ENCODE peak calls at places on chromosomes 7 and 10, in five cellular contexts. One of them, this sample, is unnamed.

GRCh38 chr10:33334839-33335549 is 527 bp upstream of the NRP1 start:
- DNase-seq in NB4: peak
- DNase-seq in spleen: peak
- DNase-seq in cardiac fibroblast: peak
- DNase-seq in HepG2: peak
- DNase-seq in this sample: peak

GRCh38 chr7:138625084-138625848 is 75.9 kb downstream of the SVOPL start:
- DNase-seq in spleen: no peak
- DNase-seq in cardiac fibroblast: no peak
- DNase-seq in NB4: peak
- DNase-seq in HepG2: no peak
- DNase-seq in this sample: no peak

GRCh38 chr10:35184527-35185171 is 58.0 kb downstream of the CREM start:
- DNase-seq in NB4: no peak
- DNase-seq in spleen: no peak
- DNase-seq in HepG2: no peak
- DNase-seq in cardiac fibroblast: no peak
- DNase-seq in this sample: no peak

GRCh38 chr10:22010973-22011408 is 7.5 kb upstream of the DNAJC1 start:
- DNase-seq in spleen: no peak
- DNase-seq in cardiac fibroblast: peak
- DNase-seq in NB4: no peak
- DNase-seq in HepG2: no peak
- DNase-seq in this sample: no peak

GRCh38 chr10:16986406-16987128 is 143.0 kb downstream of the CUBN start:
- DNase-seq in spleen: no peak
- DNase-seq in NB4: no peak
- DNase-seq in HepG2: peak
- DNase-seq in cardiac fibroblast: peak
- DNase-seq in this sample: no peak

GRCh38 chr10:91683976-91684375 is 51.1 kb upstream of the PPP1R3C start:
- DNase-seq in cardiac fibroblast: peak
- DNase-seq in NB4: no peak
- DNase-seq in HepG2: no peak
- DNase-seq in spleen: no peak
- DNase-seq in this sample: peak

GRCh38 chr7:26179826-26180497 is 20.6 kb downstream of the HNRNPA2B1 start:
- DNase-seq in HepG2: no peak
- DNase-seq in spleen: no peak
- DNase-seq in cardiac fibroblast: no peak
- DNase-seq in NB4: no peak
- DNase-seq in this sample: no peak

GRCh38 chr7:2641406-2642393 is 9.9 kb downstream of the TTYH3 start:
- DNase-seq in cardiac fibroblast: peak
- DNase-seq in NB4: peak
- DNase-seq in HepG2: peak
- DNase-seq in spleen: peak
- DNase-seq in this sample: peak

GRCh38 chr7:159064816-159065130 is 79.9 kb downstream of the VIPR2 start:
- DNase-seq in HepG2: no peak
- DNase-seq in cardiac fibroblast: no peak
- DNase-seq in spleen: no peak
- DNase-seq in NB4: no peak
- DNase-seq in this sample: no peak

GRCh38 chr10:5735119-5735518 is 50.5 kb downstream of the TASOR2 start:
- DNase-seq in spleen: no peak
- DNase-seq in HepG2: no peak
- DNase-seq in NB4: no peak
- DNase-seq in cardiac fibroblast: no peak
- DNase-seq in this sample: no peak

GRCh38 chr10:50937230-50937907 is 51.9 kb upstream of the A1CF start:
- DNase-seq in spleen: no peak
- DNase-seq in HepG2: peak
- DNase-seq in NB4: peak
- DNase-seq in cardiac fibroblast: peak
- DNase-seq in this sample: no peak

GRCh38 chr7:34430456-34430855 is 227.6 kb upstream of the NPSR1 start:
- DNase-seq in HepG2: peak
- DNase-seq in cardiac fibroblast: peak
- DNase-seq in NB4: peak
- DNase-seq in spleen: no peak
- DNase-seq in this sample: peak

GRCh38 chr7:135169936-135170222 is 628 bp downstream of the CYREN start:
- DNase-seq in NB4: peak
- DNase-seq in HepG2: no peak
- DNase-seq in cardiac fibroblast: no peak
- DNase-seq in spleen: no peak
- DNase-seq in this sample: no peak

GRCh38 chr10:59803714-59804113 is 50.5 kb upstream of the MRLN start:
- DNase-seq in cardiac fibroblast: no peak
- DNase-seq in NB4: peak
- DNase-seq in spleen: no peak
- DNase-seq in HepG2: no peak
- DNase-seq in this sample: no peak

GRCh38 chr7:55574062-55574717 is 1.9 kb upstream of the VOPP1 start:
- DNase-seq in spleen: no peak
- DNase-seq in HepG2: no peak
- DNase-seq in NB4: no peak
- DNase-seq in cardiac fibroblast: peak
- DNase-seq in this sample: no peak

GRCh38 chr10:3805227-3805790 is 20.3 kb upstream of the KLF6 start:
- DNase-seq in cardiac fibroblast: peak
- DNase-seq in spleen: no peak
- DNase-seq in NB4: peak
- DNase-seq in HepG2: no peak
- DNase-seq in this sample: no peak

GRCh38 chr7:2109936-2110585 is 122.7 kb downstream of the MAD1L1 start:
- DNase-seq in HepG2: peak
- DNase-seq in NB4: peak
- DNase-seq in cardiac fibroblast: peak
- DNase-seq in spleen: no peak
- DNase-seq in this sample: peak

GRCh38 chr10:97548828-97549455 is 23.6 kb upstream of the ANKRD2 start:
- DNase-seq in cardiac fibroblast: no peak
- DNase-seq in spleen: peak
- DNase-seq in HepG2: no peak
- DNase-seq in NB4: no peak
- DNase-seq in this sample: no peak

GRCh38 chr7:105011771-105012502 is 2.1 kb upstream of the KMT2E start:
- DNase-seq in cardiac fibroblast: no peak
- DNase-seq in NB4: peak
- DNase-seq in spleen: no peak
- DNase-seq in HepG2: no peak
- DNase-seq in this sample: no peak

GRCh38 chr10:6843477-6843876 is 263.4 kb upstream of the PRKCQ start:
- DNase-seq in NB4: peak
- DNase-seq in spleen: no peak
- DNase-seq in HepG2: no peak
- DNase-seq in cardiac fibroblast: no peak
- DNase-seq in this sample: no peak

GRCh38 chr7:51186531-51186930 is 130.1 kb downstream of the COBL start:
- DNase-seq in spleen: peak
- DNase-seq in HepG2: no peak
- DNase-seq in NB4: peak
- DNase-seq in cardiac fibroblast: peak
- DNase-seq in this sample: no peak

GRCh38 chr10:10490187-10490980 is 527.3 kb upstream of the CELF2 start:
- DNase-seq in cardiac fibroblast: no peak
- DNase-seq in spleen: no peak
- DNase-seq in HepG2: no peak
- DNase-seq in NB4: no peak
- DNase-seq in this sample: no peak

GRCh38 chr7:101248276-101248675 is 3.4 kb upstream of the FIS1 start:
- DNase-seq in cardiac fibroblast: no peak
- DNase-seq in spleen: no peak
- DNase-seq in NB4: no peak
- DNase-seq in HepG2: no peak
- DNase-seq in this sample: no peak

GRCh38 chr10:42836771-42837468 is 54.3 kb downstream of the BMS1 start:
- DNase-seq in spleen: no peak
- DNase-seq in cardiac fibroblast: peak
- DNase-seq in HepG2: peak
- DNase-seq in NB4: no peak
- DNase-seq in this sample: no peak
- H3K4me3 ChIP-seq in spleen: peak
- H3K4me3 ChIP-seq in cardiac fibroblast: peak
- H3K4me3 ChIP-seq in HepG2: peak
- H3K4me3 ChIP-seq in NB4: no peak
- H3K4me3 ChIP-seq in this sample: peak

GRCh38 chr10:117174439-117175214 is 22.7 kb upstream of the KCNK18 start:
- DNase-seq in HepG2: peak
- DNase-seq in NB4: peak
- DNase-seq in cardiac fibroblast: peak
- DNase-seq in spleen: peak
- DNase-seq in this sample: peak

GRCh38 chr10:117178190-117178589 is 19.1 kb upstream of the KCNK18 start:
- DNase-seq in NB4: no peak
- DNase-seq in cardiac fibroblast: no peak
- DNase-seq in spleen: no peak
- DNase-seq in HepG2: no peak
- DNase-seq in this sample: no peak

GRCh38 chr10:117170244-117170643 is 27.0 kb upstream of the KCNK18 start:
- DNase-seq in cardiac fibroblast: no peak
- DNase-seq in spleen: no peak
- DNase-seq in HepG2: no peak
- DNase-seq in NB4: no peak
- DNase-seq in this sample: no peak

GRCh38 chr10:117175901-117176534 is 21.3 kb upstream of the KCNK18 start:
- DNase-seq in HepG2: peak
- DNase-seq in spleen: peak
- DNase-seq in NB4: peak
- DNase-seq in cardiac fibroblast: peak
- DNase-seq in this sample: peak

DNA sequence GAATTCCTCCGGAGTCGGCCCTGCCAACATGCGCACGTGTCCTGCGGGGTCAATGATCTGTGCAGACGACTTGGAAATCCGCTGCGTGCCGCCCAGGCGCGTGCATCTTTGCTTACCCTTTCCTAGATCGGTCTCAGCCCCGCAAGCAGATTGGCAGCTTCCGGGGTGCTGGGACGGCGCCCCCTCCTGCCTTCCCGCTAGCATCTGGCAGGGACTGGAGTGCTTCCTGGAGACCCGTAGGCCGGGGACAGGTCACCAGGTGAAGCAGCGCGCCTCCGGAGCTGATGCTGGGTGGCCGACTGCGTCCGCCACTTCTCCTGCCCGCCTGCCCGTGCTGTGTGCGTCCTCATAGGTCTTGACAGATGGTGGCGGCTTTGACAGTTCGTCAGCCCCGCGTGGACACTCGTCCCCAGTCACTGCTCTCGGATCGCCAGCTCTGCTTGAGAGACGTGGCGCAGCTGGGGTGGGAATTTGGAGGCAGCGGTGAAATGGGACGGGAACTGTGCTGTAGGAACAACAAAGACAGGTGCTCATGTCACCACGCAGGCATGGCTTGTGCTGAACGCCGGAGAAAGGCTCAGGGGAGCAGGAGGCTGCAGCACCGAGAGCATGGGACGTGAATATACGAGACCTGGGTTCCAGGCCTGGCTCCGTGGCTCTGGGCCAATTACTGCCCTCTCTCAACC is 21.9 kb upstream of the KCNK18 start:
- DNase-seq in NB4: no peak
- DNase-seq in cardiac fibroblast: no peak
- DNase-seq in HepG2: no peak
- DNase-seq in spleen: peak
- DNase-seq in this sample: no peak
- TF ChIP-seq CTCF in NB4: no peak
- TF ChIP-seq CTCF in cardiac fibroblast: no peak
- TF ChIP-seq CTCF in HepG2: no peak
- TF ChIP-seq CTCF in spleen: peak
- TF ChIP-seq CTCF in this sample: no peak

GRCh38 chr7:91090684-91091083 is 173.5 kb upstream of the FZD1 start:
- DNase-seq in NB4: no peak
- DNase-seq in cardiac fibroblast: no peak
- DNase-seq in spleen: no peak
- DNase-seq in HepG2: no peak
- DNase-seq in this sample: no peak

GRCh38 chr7:91093181-91093580 is 171.1 kb upstream of the FZD1 start:
- DNase-seq in cardiac fibroblast: no peak
- DNase-seq in spleen: no peak
- DNase-seq in NB4: no peak
- DNase-seq in HepG2: no peak
- DNase-seq in this sample: no peak

GRCh38 chr7:91091631-91092030 is 172.6 kb upstream of the FZD1 start:
- DNase-seq in NB4: no peak
- DNase-seq in cardiac fibroblast: no peak
- DNase-seq in spleen: no peak
- DNase-seq in HepG2: no peak
- DNase-seq in this sample: no peak

GRCh38 chr7:91088156-91088555 is 176.1 kb upstream of the FZD1 start:
- DNase-seq in spleen: no peak
- DNase-seq in NB4: no peak
- DNase-seq in HepG2: no peak
- DNase-seq in cardiac fibroblast: no peak
- DNase-seq in this sample: no peak

DNA sequence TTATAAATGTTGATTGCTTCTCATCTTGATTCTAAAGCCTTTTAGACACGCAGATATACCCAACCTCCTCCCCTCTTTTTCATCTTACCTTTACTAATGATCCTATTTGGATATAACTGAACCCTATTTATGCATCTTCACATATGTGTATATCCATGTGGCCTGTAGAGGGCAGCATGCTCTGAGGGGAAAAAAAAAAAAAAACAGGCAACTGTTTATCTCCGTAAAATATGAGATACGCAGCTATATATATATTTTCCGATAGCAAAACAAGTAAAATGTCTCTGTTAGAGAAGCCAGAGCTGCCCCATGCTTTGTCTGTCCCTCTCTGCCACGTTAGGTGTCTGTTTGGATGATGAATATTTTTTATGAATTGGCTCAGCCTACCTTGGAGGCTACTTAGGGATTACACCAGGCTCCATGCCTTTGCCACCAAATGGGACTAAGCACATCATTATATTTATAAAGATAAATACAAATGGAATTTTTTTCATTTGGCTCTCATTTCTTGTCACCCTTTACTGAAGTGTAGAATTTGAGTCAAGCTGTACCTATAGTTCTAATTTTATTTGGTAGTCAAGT is 174.8 kb upstream of the FZD1 start:
- DNase-seq in NB4: peak
- DNase-seq in cardiac fibroblast: peak
- DNase-seq in spleen: no peak
- DNase-seq in HepG2: peak
- DNase-seq in this sample: no peak
- H3K4me3 ChIP-seq in NB4: no peak
- H3K4me3 ChIP-seq in cardiac fibroblast: peak
- H3K4me3 ChIP-seq in spleen: no peak
- H3K4me3 ChIP-seq in HepG2: no peak
- H3K4me3 ChIP-seq in this sample: peak

GRCh38 chr7:47771301-47771989 is 176.8 kb downstream of the PKD1L1 start:
- DNase-seq in HepG2: no peak
- DNase-seq in cardiac fibroblast: peak
- DNase-seq in NB4: no peak
- DNase-seq in spleen: no peak
- DNase-seq in this sample: no peak
- TF ChIP-seq CTCF in HepG2: no peak
- TF ChIP-seq CTCF in cardiac fibroblast: no peak
- TF ChIP-seq CTCF in NB4: no peak
- TF ChIP-seq CTCF in spleen: no peak
- TF ChIP-seq CTCF in this sample: peak